ENCODE peak calls at places on chromosomes 4 and X, in four cellular contexts. K, V, M and Q are unnamed samples.

GRCh38 chr4:87938746-87939145 is 36.8 kb upstream of the SPP1 start:
- DNase-seq in V (no peak), M (no peak), K (no peak), Q (no peak)

GRCh38 chr4:106245176-106245575 is 70.8 kb downstream of the TBCK start:
- DNase-seq in V (no peak), M (no peak), K (no peak), Q (no peak)

GRCh38 chrX:16786791-16787735 is 797 bp downstream of the TXLNG start:
- DNase-seq in K (peak), M (peak), V (peak), Q (peak)

GRCh38 chr4:127965803-127966175 is 583 bp downstream of the ABHD18 start:
- DNase-seq in M (no peak), V (peak), K (peak), Q (peak)

GRCh38 chr4:173767650-173768049 is 237.6 kb upstream of the HAND2 start:
- DNase-seq in K (no peak), V (no peak), M (no peak), Q (no peak)

GRCh38 chr4:62548108-62548524 is 1348.0 kb downstream of the ADGRL3 start:
- DNase-seq in M (no peak), V (no peak), K (no peak), Q (no peak)

GRCh38 chrX:1601051-1601767 is 9.8 kb downstream of the AKAP17A start:
- DNase-seq in V (no peak), K (no peak), M (no peak), Q (no peak)

GRCh38 chr4:14566518-14566917 is 435.8 kb upstream of the CPEB2 start:
- DNase-seq in M (no peak), K (no peak), V (no peak), Q (no peak)

GRCh38 chrX:88903989-88904718 is 157.1 kb downstream of the CPXCR1 start:
- DNase-seq in V (no peak), M (no peak), K (no peak), Q (no peak)